ENCODE peak calls at places on chromosomes 11 and 22, in four cellular contexts. J, N, P and Y are unnamed samples.

GRCh38 chr22:27136596-27136995 is 479.2 kb downstream of the MIAT start:
- DNase-seq in J (no peak), N (no peak), P (no peak), Y (no peak)

GRCh38 chr11:64745523-64746328 is 1.8 kb upstream of the RASGRP2 start:
- DNase-seq in J (peak), N (no peak), P (peak), Y (peak)

GRCh38 chr11:103927535-103927934 is 108.9 kb upstream of the DDI1 start:
- DNase-seq in J (no peak), N (no peak), P (no peak), Y (no peak)

GRCh38 chr11:10414659-10415058 is 40.4 kb upstream of the AMPD3 start:
- DNase-seq in J (peak), N (no peak), P (peak), Y (no peak)

GRCh38 chr11:70100791-70101190 is 22.7 kb downstream of the ANO1 start:
- DNase-seq in J (no peak), N (no peak), P (no peak), Y (no peak)

GRCh38 chr11:64729851-64730382 is 6.9 kb upstream of the NRXN2 start:
- DNase-seq in J (no peak), N (no peak), P (no peak), Y (peak)

GRCh38 chr11:80727315-80727714 is 1286.5 kb upstream of the TENM4 start:
- DNase-seq in J (no peak), N (peak), P (no peak), Y (peak)

GRCh38 chr22:39431821-39432251 is 25.0 kb upstream of the MGAT3 start:
- DNase-seq in J (peak), N (no peak), P (peak), Y (no peak)

GRCh38 chr11:131668867-131669780 is 298.7 kb downstream of the NTM start:
- DNase-seq in J (peak), N (no peak), P (no peak), Y (peak)

GRCh38 chr11:25769287-25769686 is 562.6 kb upstream of the ANO3 start:
- DNase-seq in J (no peak), N (no peak), P (no peak), Y (no peak)

GRCh38 chr11:36141595-36141994 is 147.6 kb downstream of the COMMD9 start:
- DNase-seq in J (no peak), N (no peak), P (no peak), Y (no peak)

GRCh38 chr22:39593061-39593930 is 22.7 kb downstream of the CACNA1I start:
- DNase-seq in J (peak), N (no peak), P (no peak), Y (no peak)

GRCh38 chr22:22698263-22698750 is 53.9 kb downstream of the GGTLC2 start:
- DNase-seq in J (no peak), N (no peak), P (no peak), Y (no peak)

GRCh38 chr22:41968601-41969000 is 642 bp upstream of the SEPTIN3 start:
- DNase-seq in J (peak), N (no peak), P (no peak), Y (peak)

GRCh38 chr11:1869427-1870325 is 16.8 kb downstream of the LSP1 start:
- DNase-seq in J (no peak), N (no peak), P (no peak), Y (no peak)

GRCh38 chr11:66333220-66333877 is 2.9 kb downstream of the RIN1 start:
- DNase-seq in J (no peak), N (no peak), P (peak), Y (no peak)

GRCh38 chr22:22156716-22157499 is 87.7 kb upstream of the VPREB1 start:
- DNase-seq in J (peak), N (peak), P (peak), Y (peak)

GRCh38 chr11:34302046-34302921 is 55.5 kb downstream of the ABTB2 start:
- DNase-seq in J (no peak), N (no peak), P (no peak), Y (no peak)

GRCh38 chr11:29616611-29617010 is 400.2 kb downstream of the KCNA4 start:
- DNase-seq in J (no peak), N (no peak), P (no peak), Y (no peak)

GRCh38 chr11:17161515-17161914 is 46.3 kb downstream of the PIK3C2A start:
- DNase-seq in J (peak), N (no peak), P (no peak), Y (no peak)

GRCh38 chr22:35630387-35630793 is 13.3 kb upstream of the MB start:
- DNase-seq in J (no peak), N (no peak), P (no peak), Y (no peak)
- H3K27ac ChIP-seq in J (no peak), N (no peak), P (peak), Y (no peak)

GRCh38 chr22:20138868-20139267 is 7.3 kb downstream of the ZDHHC8 start:
- DNase-seq in J (no peak), N (no peak), P (no peak), Y (no peak)

GRCh38 chr22:20137113-20137512 is 5.5 kb downstream of the ZDHHC8 start:
- DNase-seq in J (no peak), N (no peak), P (no peak), Y (no peak)

GRCh38 chr22:20139391-20140106 is 7.9 kb downstream of the ZDHHC8 start:
- DNase-seq in J (no peak), N (no peak), P (no peak), Y (no peak)

GRCh38 chr22:20137671-20138416 is 6.2 kb downstream of the ZDHHC8 start:
- DNase-seq in J (no peak), N (no peak), P (no peak), Y (no peak)

GRCh38 chr22:20138417-20138738 is 6.8 kb downstream of the ZDHHC8 start:
- DNase-seq in J (no peak), N (no peak), P (no peak), Y (no peak)
- H3K27ac ChIP-seq in J (no peak), N (no peak), P (no peak), Y (no peak)

GRCh38 chr11:117191680-117192400 is 7.3 kb upstream of the TAGLN start:
- DNase-seq in J (no peak), N (no peak), P (peak), Y (no peak)

GRCh38 chr11:117188620-117189081 is 10.1 kb downstream of the SIDT2 start:
- DNase-seq in J (no peak), N (no peak), P (peak), Y (no peak)

GRCh38 chr11:117187799-117188481 is 9.4 kb downstream of the SIDT2 start:
- DNase-seq in J (no peak), N (no peak), P (peak), Y (no peak)

GRCh38 chr11:117189191-117189940 is 9.8 kb upstream of the TAGLN start:
- DNase-seq in J (no peak), N (no peak), P (peak), Y (no peak)

DNA sequence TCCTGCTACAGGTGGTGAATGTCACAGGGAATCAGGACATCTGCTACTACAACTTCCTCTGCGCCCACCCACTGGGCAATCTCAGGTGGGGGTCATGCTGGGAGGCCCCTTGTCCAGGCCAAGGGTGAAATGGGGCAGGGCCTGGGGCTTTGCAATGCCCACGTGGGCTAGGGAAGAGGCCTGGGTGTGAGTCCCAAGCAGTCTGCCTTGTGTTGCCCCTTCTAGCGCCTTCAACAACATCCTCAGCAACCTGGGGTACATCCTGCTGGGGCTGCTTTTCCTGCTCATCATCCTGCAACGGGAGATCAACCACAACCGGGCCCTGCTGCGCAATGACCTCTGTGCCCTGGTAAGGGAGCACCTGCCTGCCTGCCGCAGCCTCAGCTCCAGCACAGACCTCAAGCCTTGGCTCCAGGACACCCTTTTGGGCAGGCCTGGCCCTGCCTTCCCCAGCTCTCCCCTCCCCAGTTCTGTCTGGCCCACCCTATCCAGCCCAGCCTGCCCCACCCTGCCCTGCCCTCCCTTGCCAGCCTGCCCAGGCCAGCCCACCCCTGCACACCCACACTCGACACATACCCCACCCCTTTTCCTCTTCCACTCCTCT is 9.1 kb upstream of the TAGLN start:
- DNase-seq in J (no peak), N (no peak), P (no peak), Y (no peak)
- H3K27ac ChIP-seq in J (no peak), N (no peak), P (no peak), Y (no peak)

DNA sequence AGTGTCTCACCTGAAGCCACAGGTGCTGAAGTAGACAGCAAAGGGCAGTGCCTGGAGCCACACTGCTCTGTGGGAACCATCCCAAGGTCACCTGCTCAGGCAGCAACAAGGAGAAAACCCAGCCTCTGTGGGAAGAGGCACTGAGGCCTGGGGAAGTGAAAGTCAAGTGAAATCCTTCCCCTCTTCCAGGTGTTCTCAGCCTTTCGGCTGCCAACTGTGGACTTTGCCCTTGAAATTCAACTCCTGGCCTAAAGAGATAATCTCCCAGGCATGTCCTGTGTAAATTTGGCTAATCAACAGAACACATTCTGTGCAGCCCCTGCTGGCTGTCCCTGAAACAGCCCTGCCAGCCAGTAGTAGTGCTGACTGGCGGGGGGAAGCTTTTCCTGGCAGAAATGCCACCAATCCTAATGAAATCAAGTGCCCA is 112.1 kb downstream of the RPL27A start:
- DNase-seq in J (no peak), N (no peak), P (no peak), Y (peak)
- H3K27ac ChIP-seq in J (no peak), N (no peak), P (no peak), Y (peak)

GRCh38 chr22:24119476-24119875 is 61.8 kb upstream of the SUSD2 start:
- DNase-seq in J (no peak), N (no peak), P (no peak), Y (no peak)

GRCh38 chr22:24121938-24122337 is 59.3 kb upstream of the SUSD2 start:
- DNase-seq in J (no peak), N (no peak), P (no peak), Y (no peak)

GRCh38 chr22:24117942-24118341 is 63.3 kb upstream of the SUSD2 start:
- DNase-seq in J (no peak), N (no peak), P (no peak), Y (no peak)

GRCh38 chr22:24120029-24120428 is 61.3 kb upstream of the SUSD2 start:
- DNase-seq in J (no peak), N (no peak), P (no peak), Y (no peak)

GRCh38 chr22:24118689-24119384 is 62.5 kb upstream of the SUSD2 start:
- DNase-seq in J (no peak), N (no peak), P (no peak), Y (no peak)
- H3K27ac ChIP-seq in J (no peak), N (peak), P (no peak), Y (no peak)

GRCh38 chr11:11445441-11446185 is 92.6 kb upstream of the CSNK2A3 start:
- DNase-seq in J (no peak), N (no peak), P (no peak), Y (no peak)

GRCh38 chr11:11446562-11446961 is 93.5 kb upstream of the CSNK2A3 start:
- DNase-seq in J (no peak), N (no peak), P (no peak), Y (no peak)

GRCh38 chr11:11442791-11443190 is 89.7 kb upstream of the CSNK2A3 start:
- DNase-seq in J (no peak), N (no peak), P (no peak), Y (no peak)

GRCh38 chr11:11444800-11445126 is 91.7 kb upstream of the CSNK2A3 start:
- DNase-seq in J (peak), N (no peak), P (no peak), Y (no peak)

DNA sequence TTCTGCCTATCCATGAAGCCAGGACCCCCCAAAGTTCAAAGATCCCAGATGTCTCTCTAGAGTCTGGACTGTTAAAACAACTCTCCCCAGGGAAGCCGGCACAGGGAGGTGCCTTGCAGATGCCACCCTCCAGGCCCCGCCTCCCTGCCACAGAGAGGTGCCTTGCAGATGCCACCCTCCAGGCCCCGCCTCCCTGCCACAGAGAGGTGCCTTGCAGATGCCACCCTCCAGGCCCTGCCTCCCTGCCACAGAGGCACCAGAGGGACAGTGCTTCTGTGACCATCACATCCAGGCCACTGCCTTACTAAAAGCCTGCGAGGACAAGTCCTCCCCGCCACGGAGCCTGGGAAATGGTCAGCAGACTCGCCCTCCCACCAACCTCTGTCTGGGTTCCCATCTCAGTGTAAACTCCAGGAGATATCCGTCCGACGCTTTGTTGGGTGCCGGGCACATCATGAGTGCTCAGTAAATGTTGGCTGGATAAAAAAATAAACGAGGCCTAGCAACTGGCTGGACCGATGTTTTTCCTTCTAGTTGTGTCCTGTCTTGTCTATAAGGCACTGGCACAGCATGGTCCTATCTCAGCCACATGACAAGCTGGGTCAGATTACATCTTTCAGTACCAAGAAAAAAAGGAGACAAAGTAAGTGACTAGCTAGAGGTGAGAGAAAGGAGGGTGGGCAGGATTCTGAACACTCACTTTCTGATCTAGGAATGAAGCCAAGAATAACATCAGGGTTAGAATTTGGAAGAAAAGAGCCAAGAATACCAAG is 91.2 kb upstream of the CSNK2A3 start:
- DNase-seq in J (no peak), N (no peak), P (no peak), Y (no peak)
- H3K27ac ChIP-seq in J (no peak), N (no peak), P (peak), Y (no peak)

DNA sequence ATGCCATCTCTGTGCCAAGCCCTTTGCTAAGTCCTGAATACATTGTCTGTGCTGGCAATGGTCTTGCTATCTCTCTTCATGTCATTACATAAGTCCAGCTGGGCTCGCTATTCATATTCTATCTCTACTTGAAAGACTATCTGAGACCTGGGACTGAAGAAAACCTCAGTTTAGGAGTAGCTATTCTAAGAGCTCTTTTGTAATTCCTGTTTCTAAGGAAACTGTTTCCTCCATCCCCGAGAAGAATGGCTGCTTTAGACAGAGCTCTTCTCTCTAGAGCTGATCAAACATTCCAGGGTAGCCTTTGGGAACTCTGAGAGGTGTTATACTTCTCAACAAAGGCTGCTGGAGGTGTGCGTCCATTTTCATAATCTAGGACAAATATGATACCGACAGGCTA is 33.0 kb downstream of the SLC17A6 start:
- DNase-seq in J (no peak), N (no peak), P (no peak), Y (no peak)
- H3K27ac ChIP-seq in J (no peak), N (no peak), P (no peak), Y (no peak)

GRCh38 chr11:3879967-3880542 is 24.6 kb downstream of the STIM1 start:
- DNase-seq in J (peak), N (no peak), P (no peak), Y (peak)
- H3K27ac ChIP-seq in J (peak), N (no peak), P (peak), Y (no peak)

GRCh38 chr11:59473015-59473414 is at the start of gene OR4D10:
- DNase-seq in J (no peak), N (no peak), P (no peak), Y (no peak)

GRCh38 chr11:59475176-59475575 is 2.1 kb downstream of the OR4D10 start:
- DNase-seq in J (no peak), N (no peak), P (no peak), Y (no peak)
- H3K27ac ChIP-seq in J (no peak), N (no peak), P (no peak), Y (no peak)